ENCODE peak calls at places on chromosome 16, in six cellular contexts. T, F, I, U, E and J are unnamed samples.

GRCh38 chr16:715448-716249 is 731 bp downstream of the METRN start:
- DNase-seq in T (no peak), F (no peak), I (no peak), U (no peak), E (no peak), J (no peak)

GRCh38 chr16:10086620-10087019 is 95.6 kb downstream of the GRIN2A start:
- DNase-seq in T (no peak), F (no peak), I (no peak), U (no peak), E (no peak), J (no peak)

GRCh38 chr16:2246301-2246885 is 5.0 kb downstream of the ECI1 start:
- DNase-seq in T (no peak), F (no peak), I (no peak), U (no peak), E (no peak), J (no peak)

GRCh38 chr16:55444754-55445485 is 34.1 kb upstream of the MMP2 start:
- DNase-seq in T (no peak), F (no peak), I (no peak), U (peak; percentile 57), E (no peak), J (no peak)

GRCh38 chr16:81752876-81753227 is 26.2 kb upstream of the PLCG2 start:
- DNase-seq in T (no peak), F (no peak), I (no peak), U (no peak), E (no peak), J (no peak)

GRCh38 chr16:82031116-82032084 is 3.7 kb upstream of the HSD17B2 start:
- DNase-seq in T (peak; percentile 78), F (no peak), I (no peak), U (peak; percentile 16), E (no peak), J (peak; percentile 82)

GRCh38 chr16:23303685-23304084 is 1.6 kb downstream of the SCNN1B start:
- DNase-seq in T (no peak), F (no peak), I (no peak), U (no peak), E (no peak), J (no peak)

GRCh38 chr16:3514621-3515020 is 13.8 kb downstream of the CLUAP1 start:
- DNase-seq in T (peak; percentile 31), F (no peak), I (no peak), U (no peak), E (no peak), J (no peak)

GRCh38 chr16:81778231-81778630 is 860 bp upstream of the PLCG2 start:
- DNase-seq in T (no peak), F (no peak), I (no peak), U (no peak), E (no peak), J (no peak)

GRCh38 chr16:57128787-57129389 is 36.5 kb downstream of the CPNE2 start:
- DNase-seq in T (no peak), F (no peak), I (no peak), U (no peak), E (peak; percentile 52), J (no peak)

GRCh38 chr16:22152316-22152715 is 10.0 kb upstream of the SDR42E2 start:
- DNase-seq in T (no peak), F (no peak), I (no peak), U (no peak), E (no peak), J (no peak)

GRCh38 chr16:66176111-66176510 is 190.4 kb upstream of the CDH5 start:
- DNase-seq in T (no peak), F (no peak), I (no peak), U (no peak), E (no peak), J (no peak)

GRCh38 chr16:1791256-1791942 is 2.1 kb downstream of the IGFALS start:
- DNase-seq in T (no peak), F (no peak), I (no peak), U (no peak), E (no peak), J (no peak)

GRCh38 chr16:85448557-85449194 is 164.4 kb upstream of the GSE1 start:
- DNase-seq in T (no peak), F (no peak), I (no peak), U (no peak), E (peak; percentile 45), J (no peak)

GRCh38 chr16:85017151-85017550 is 5.8 kb upstream of the ZDHHC7 start:
- DNase-seq in T (no peak), F (no peak), I (no peak), U (peak; percentile 89), E (no peak), J (peak; percentile 70)

GRCh38 chr16:81956213-81956948 is 54.9 kb downstream of the SDR42E1 start:
- DNase-seq in T (no peak), F (no peak), I (no peak), U (peak; percentile 26), E (no peak), J (peak; percentile 40)